ENCODE peak calls at places on chromosome 13, in four cellular contexts. One of them, this sample, is unnamed.

GRCh38 chr13:109892101-109892500 is 105.7 kb upstream of the IRS2 start:
- DNase-seq in omental fat pad: no peak
- DNase-seq in psoas muscle: no peak
- DNase-seq in adrenal gland: no peak
- DNase-seq in this sample: no peak

GRCh38 chr13:46654956-46655726 is 102.2 kb downstream of the LRCH1 start:
- DNase-seq in omental fat pad: no peak
- DNase-seq in psoas muscle: no peak
- DNase-seq in adrenal gland: no peak
- DNase-seq in this sample: no peak

GRCh38 chr13:100409132-100409531 is 179.5 kb downstream of the GGACT start:
- DNase-seq in adrenal gland: no peak
- DNase-seq in psoas muscle: no peak
- DNase-seq in omental fat pad: no peak
- DNase-seq in this sample: no peak

GRCh38 chr13:19172647-19173030 is 9.0 kb downstream of the TUBA3C start:
- DNase-seq in psoas muscle: no peak
- DNase-seq in omental fat pad: no peak
- DNase-seq in adrenal gland: no peak
- DNase-seq in this sample: no peak

GRCh38 chr13:68056816-68057710 is 826.9 kb upstream of the PCDH9 start:
- DNase-seq in adrenal gland: no peak
- DNase-seq in omental fat pad: no peak
- DNase-seq in psoas muscle: no peak
- DNase-seq in this sample: no peak

GRCh38 chr13:48126944-48127814 is 32.3 kb upstream of the MED4 start:
- DNase-seq in omental fat pad: no peak
- DNase-seq in psoas muscle: peak
- DNase-seq in adrenal gland: peak
- DNase-seq in this sample: peak

GRCh38 chr13:113903361-113903760 is 39.5 kb upstream of the GAS6 start:
- DNase-seq in adrenal gland: no peak
- DNase-seq in omental fat pad: peak
- DNase-seq in psoas muscle: no peak
- DNase-seq in this sample: no peak

GRCh38 chr13:61994174-61994573 is 578.5 kb upstream of the PCDH20 start:
- DNase-seq in omental fat pad: no peak
- DNase-seq in psoas muscle: no peak
- DNase-seq in adrenal gland: no peak
- DNase-seq in this sample: no peak

GRCh38 chr13:90395846-90396245 is 951.6 kb upstream of the MIR17HG start:
- DNase-seq in psoas muscle: no peak
- DNase-seq in omental fat pad: no peak
- DNase-seq in adrenal gland: no peak
- DNase-seq in this sample: no peak

GRCh38 chr13:47017476-47017875 is 120.6 kb upstream of the HTR2A start:
- DNase-seq in psoas muscle: no peak
- DNase-seq in adrenal gland: no peak
- DNase-seq in omental fat pad: no peak
- DNase-seq in this sample: no peak

GRCh38 chr13:94674609-94675348 is 37.6 kb downstream of the SOX21 start:
- DNase-seq in adrenal gland: peak
- DNase-seq in omental fat pad: peak
- DNase-seq in psoas muscle: no peak
- DNase-seq in this sample: peak

GRCh38 chr13:113605461-113605860 is 20.9 kb downstream of the TFDP1 start:
- DNase-seq in psoas muscle: no peak
- DNase-seq in omental fat pad: no peak
- DNase-seq in adrenal gland: no peak
- DNase-seq in this sample: no peak

GRCh38 chr13:113537205-113537604 is 46.7 kb upstream of the DCUN1D2 start:
- DNase-seq in adrenal gland: no peak
- DNase-seq in omental fat pad: no peak
- DNase-seq in psoas muscle: no peak
- DNase-seq in this sample: no peak

GRCh38 chr13:101306773-101307172 is 109.5 kb downstream of the NALCN start:
- DNase-seq in adrenal gland: no peak
- DNase-seq in omental fat pad: no peak
- DNase-seq in psoas muscle: no peak
- DNase-seq in this sample: no peak

GRCh38 chr13:28659611-28659970 is 661 bp downstream of the POMP start:
- DNase-seq in omental fat pad: no peak
- DNase-seq in psoas muscle: no peak
- DNase-seq in adrenal gland: no peak
- DNase-seq in this sample: no peak

GRCh38 chr13:44272692-44273091 is 100.9 kb upstream of the SERP2 start:
- DNase-seq in omental fat pad: no peak
- DNase-seq in psoas muscle: no peak
- DNase-seq in adrenal gland: no peak
- DNase-seq in this sample: no peak

GRCh38 chr13:94679614-94680013 is 32.7 kb downstream of the SOX21 start:
- DNase-seq in adrenal gland: no peak
- DNase-seq in psoas muscle: no peak
- DNase-seq in omental fat pad: no peak
- DNase-seq in this sample: no peak

GRCh38 chr13:20349564-20350379 is 117.7 kb upstream of the GJB6 start:
- DNase-seq in adrenal gland: no peak
- DNase-seq in omental fat pad: no peak
- DNase-seq in psoas muscle: peak
- DNase-seq in this sample: no peak

GRCh38 chr13:20258963-20259288 is 26.8 kb upstream of the GJB6 start:
- DNase-seq in psoas muscle: no peak
- DNase-seq in omental fat pad: no peak
- DNase-seq in adrenal gland: no peak
- DNase-seq in this sample: no peak

GRCh38 chr13:37074703-37075102 is 15.2 kb upstream of the SUPT20H start:
- DNase-seq in adrenal gland: no peak
- DNase-seq in psoas muscle: no peak
- DNase-seq in omental fat pad: no peak
- DNase-seq in this sample: no peak

GRCh38 chr13:68535329-68535728 is 1305.2 kb upstream of the PCDH9 start:
- DNase-seq in adrenal gland: no peak
- DNase-seq in omental fat pad: no peak
- DNase-seq in psoas muscle: no peak
- DNase-seq in this sample: no peak

GRCh38 chr13:37561031-37561430 is 37.5 kb downstream of the POSTN start:
- DNase-seq in omental fat pad: no peak
- DNase-seq in adrenal gland: no peak
- DNase-seq in psoas muscle: no peak
- DNase-seq in this sample: no peak

GRCh38 chr13:112638157-112638750 is 50.3 kb upstream of the TUBGCP3 start:
- DNase-seq in omental fat pad: no peak
- DNase-seq in adrenal gland: no peak
- DNase-seq in psoas muscle: no peak
- DNase-seq in this sample: no peak

GRCh38 chr13:113153810-113154748 is 4.4 kb upstream of the PROZ start:
- DNase-seq in psoas muscle: peak
- DNase-seq in adrenal gland: peak
- DNase-seq in omental fat pad: peak
- DNase-seq in this sample: peak

GRCh38 chr13:24039621-24040475 is 120.7 kb upstream of the SPATA13 start:
- DNase-seq in omental fat pad: no peak
- DNase-seq in adrenal gland: no peak
- DNase-seq in psoas muscle: no peak
- DNase-seq in this sample: no peak

GRCh38 chr13:69092615-69093322 is 1014.9 kb upstream of the ATXN8OS start:
- DNase-seq in psoas muscle: no peak
- DNase-seq in adrenal gland: no peak
- DNase-seq in omental fat pad: no peak
- DNase-seq in this sample: no peak

GRCh38 chr13:27131202-27131623 is 40.4 kb downstream of the USP12 start:
- DNase-seq in omental fat pad: no peak
- DNase-seq in psoas muscle: no peak
- DNase-seq in adrenal gland: no peak
- DNase-seq in this sample: no peak

GRCh38 chr13:112740502-112741131 is 50.8 kb downstream of the ATP11A start:
- DNase-seq in adrenal gland: peak
- DNase-seq in psoas muscle: peak
- DNase-seq in omental fat pad: no peak
- DNase-seq in this sample: no peak

GRCh38 chr13:111531505-111531904 is 211.1 kb downstream of the TEX29 start:
- DNase-seq in psoas muscle: no peak
- DNase-seq in adrenal gland: no peak
- DNase-seq in omental fat pad: no peak
- DNase-seq in this sample: no peak
- TF ChIP-seq CTCF in psoas muscle: no peak
- TF ChIP-seq CTCF in adrenal gland: no peak
- TF ChIP-seq CTCF in omental fat pad: no peak
- TF ChIP-seq CTCF in this sample: no peak

GRCh38 chr13:52070929-52071523 is 46.5 kb downstream of the UTP14C start:
- DNase-seq in adrenal gland: no peak
- DNase-seq in psoas muscle: no peak
- DNase-seq in omental fat pad: no peak
- DNase-seq in this sample: no peak
- TF ChIP-seq CTCF in adrenal gland: no peak
- TF ChIP-seq CTCF in psoas muscle: no peak
- TF ChIP-seq CTCF in omental fat pad: no peak
- TF ChIP-seq CTCF in this sample: no peak

GRCh38 chr13:43116242-43116641 is 92.9 kb downstream of the DNAJC15 start:
- DNase-seq in psoas muscle: no peak
- DNase-seq in adrenal gland: no peak
- DNase-seq in omental fat pad: no peak
- DNase-seq in this sample: no peak
- TF ChIP-seq CTCF in psoas muscle: no peak
- TF ChIP-seq CTCF in adrenal gland: no peak
- TF ChIP-seq CTCF in omental fat pad: no peak
- TF ChIP-seq CTCF in this sample: no peak

DNA sequence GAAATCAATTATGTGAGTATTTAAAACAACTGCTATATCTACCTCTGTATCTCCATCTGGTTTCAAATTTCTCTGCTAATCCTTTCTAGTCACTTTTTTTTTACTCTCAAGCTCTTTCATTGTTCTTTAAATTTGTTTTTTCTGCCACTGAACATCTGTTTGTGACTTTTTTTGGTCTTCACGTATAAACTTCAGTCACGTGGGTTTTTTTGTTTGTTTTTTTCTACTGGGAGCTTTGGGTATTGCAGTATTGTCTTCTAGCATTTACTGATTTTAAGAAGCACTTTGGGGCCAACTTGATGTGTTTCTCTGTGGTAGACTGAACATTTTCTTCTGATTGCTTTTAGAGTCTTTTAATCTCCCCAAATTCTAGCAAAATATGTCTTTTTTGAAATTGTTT is 262.6 kb upstream of the RXFP2 start:
- DNase-seq in psoas muscle: no peak
- DNase-seq in adrenal gland: no peak
- DNase-seq in omental fat pad: no peak
- DNase-seq in this sample: no peak
- TF ChIP-seq CTCF in psoas muscle: no peak
- TF ChIP-seq CTCF in adrenal gland: no peak
- TF ChIP-seq CTCF in omental fat pad: no peak
- TF ChIP-seq CTCF in this sample: peak

GRCh38 chr13:75785130-75785529 is 149.0 kb downstream of the LMO7 start:
- DNase-seq in adrenal gland: no peak
- DNase-seq in psoas muscle: no peak
- DNase-seq in omental fat pad: no peak
- DNase-seq in this sample: no peak

GRCh38 chr13:75787249-75787940 is 151.3 kb downstream of the LMO7 start:
- DNase-seq in omental fat pad: no peak
- DNase-seq in psoas muscle: no peak
- DNase-seq in adrenal gland: no peak
- DNase-seq in this sample: no peak

GRCh38 chr13:75788494-75788991 is 152.4 kb downstream of the LMO7 start:
- DNase-seq in psoas muscle: peak
- DNase-seq in adrenal gland: no peak
- DNase-seq in omental fat pad: no peak
- DNase-seq in this sample: no peak

GRCh38 chr13:75779393-75779792 is 143.3 kb downstream of the LMO7 start:
- DNase-seq in omental fat pad: no peak
- DNase-seq in psoas muscle: no peak
- DNase-seq in adrenal gland: no peak
- DNase-seq in this sample: no peak

GRCh38 chr13:75783906-75784485 is 147.9 kb downstream of the LMO7 start:
- DNase-seq in omental fat pad: no peak
- DNase-seq in adrenal gland: no peak
- DNase-seq in psoas muscle: no peak
- DNase-seq in this sample: no peak
- TF ChIP-seq CTCF in omental fat pad: no peak
- TF ChIP-seq CTCF in adrenal gland: no peak
- TF ChIP-seq CTCF in psoas muscle: no peak
- TF ChIP-seq CTCF in this sample: no peak

DNA sequence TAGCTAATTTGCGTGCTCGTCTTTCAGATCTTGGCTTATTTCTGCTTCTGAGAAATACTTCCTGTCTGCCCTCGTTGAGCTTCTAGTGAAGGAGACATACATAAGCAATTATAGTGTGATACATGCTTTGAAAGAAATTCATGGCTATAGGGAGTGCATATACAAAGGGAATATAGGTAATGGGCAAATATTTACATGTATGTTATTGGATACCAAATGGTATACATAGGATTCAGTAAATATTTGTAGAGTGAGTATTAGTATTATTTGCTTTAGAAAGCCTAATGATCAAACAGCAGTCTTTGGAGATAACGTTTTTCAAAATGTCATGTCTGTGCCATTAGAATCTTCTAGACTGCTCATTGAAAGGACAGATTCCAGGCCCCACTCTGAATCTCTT is 5.2 kb downstream of the BRCA2 start:
- DNase-seq in psoas muscle: no peak
- DNase-seq in adrenal gland: no peak
- DNase-seq in omental fat pad: no peak
- DNase-seq in this sample: no peak
- TF ChIP-seq CTCF in psoas muscle: no peak
- TF ChIP-seq CTCF in adrenal gland: no peak
- TF ChIP-seq CTCF in omental fat pad: no peak
- TF ChIP-seq CTCF in this sample: no peak

GRCh38 chr13:40145139-40145538 is 489.7 kb downstream of the COG6 start:
- DNase-seq in adrenal gland: no peak
- DNase-seq in omental fat pad: no peak
- DNase-seq in psoas muscle: no peak
- DNase-seq in this sample: no peak

GRCh38 chr13:40148103-40148502 is 492.6 kb downstream of the COG6 start:
- DNase-seq in adrenal gland: no peak
- DNase-seq in psoas muscle: no peak
- DNase-seq in omental fat pad: no peak
- DNase-seq in this sample: no peak

GRCh38 chr13:40143559-40143958 is 488.1 kb downstream of the COG6 start:
- DNase-seq in adrenal gland: no peak
- DNase-seq in psoas muscle: no peak
- DNase-seq in omental fat pad: no peak
- DNase-seq in this sample: no peak

GRCh38 chr13:40146586-40147240 is 491.3 kb downstream of the COG6 start:
- DNase-seq in psoas muscle: no peak
- DNase-seq in omental fat pad: no peak
- DNase-seq in adrenal gland: no peak
- DNase-seq in this sample: no peak

GRCh38 chr13:40146063-40146462 is 490.6 kb downstream of the COG6 start:
- DNase-seq in omental fat pad: no peak
- DNase-seq in psoas muscle: no peak
- DNase-seq in adrenal gland: no peak
- DNase-seq in this sample: no peak
- TF ChIP-seq CTCF in omental fat pad: no peak
- TF ChIP-seq CTCF in psoas muscle: no peak
- TF ChIP-seq CTCF in adrenal gland: no peak
- TF ChIP-seq CTCF in this sample: no peak